ENCODE peak calls at places on chromosomes 12 and 14, in six cellular contexts. Z is AG04450, K is PC-9, W is Calu3, E is GM13976, P is heart left ventricle. X is an unnamed sample.

GRCh38 chr14:38837333-38838048 is 265.5 kb downstream of the SEC23A start:
- DNase-seq in Z (no peak), K (no peak), W (no peak), P (peak), E (no peak), X (no peak)

GRCh38 chr12:23949212-23950010 is at the start of gene SOX5:
- DNase-seq in P (peak), W (no peak), Z (peak), K (no peak), E (no peak), X (no peak)

GRCh38 chr12:89490922-89491321 is 33.7 kb downstream of the GALNT4 start:
- DNase-seq in E (no peak), Z (no peak), P (no peak), W (no peak), K (no peak), X (no peak)

GRCh38 chr12:80892597-80893445 is 44.9 kb downstream of the LIN7A start:
- DNase-seq in E (peak), Z (no peak), P (no peak), W (no peak), K (no peak), X (no peak)

GRCh38 chr12:11658796-11659195 is 9.3 kb downstream of the ETV6 start:
- DNase-seq in W (no peak), K (no peak), Z (no peak), P (no peak), E (no peak), X (no peak)

GRCh38 chr12:48280572-48280971 is 70.1 kb downstream of the ZNF641 start:
- DNase-seq in Z (no peak), E (no peak), K (no peak), P (no peak), W (no peak), X (no peak)

GRCh38 chr12:120994589-120995337 is 16.4 kb downstream of the HNF1A start:
- DNase-seq in K (no peak), E (no peak), P (no peak), Z (no peak), W (no peak), X (no peak)

GRCh38 chr14:51310453-51311074 is 70.5 kb downstream of the TMX1 start:
- DNase-seq in Z (peak), K (no peak), W (no peak), E (no peak), P (no peak), X (no peak)

GRCh38 chr14:50318031-50318626 is 6.0 kb downstream of the DMAC2L start:
- DNase-seq in Z (no peak), P (no peak), K (no peak), W (no peak), E (no peak), X (no peak)

GRCh38 chr12:104535383-104535782 is 78.6 kb downstream of the CHST11 start:
- DNase-seq in K (no peak), W (no peak), Z (peak), P (no peak), E (no peak), X (no peak)

GRCh38 chr14:101077511-101078074 is 174.1 kb upstream of the RTL1 start:
- DNase-seq in P (no peak), W (no peak), E (no peak), K (no peak), Z (no peak), X (no peak)

GRCh38 chr14:53462931-53463778 is 310.0 kb upstream of the DDHD1 start:
- DNase-seq in E (no peak), P (no peak), Z (no peak), W (no peak), K (no peak), X (no peak)

GRCh38 chr12:52050116-52050770 is 999 bp upstream of the NR4A1 start:
- DNase-seq in P (no peak), Z (no peak), K (no peak), E (no peak), W (no peak), X (no peak)

GRCh38 chr12:49131973-49132461 is 822 bp upstream of the TUBA1B start:
- DNase-seq in W (no peak), K (no peak), Z (no peak), E (no peak), P (no peak), X (no peak)

GRCh38 chr12:132494294-132495164 is 4.6 kb downstream of the FBRSL1 start:
- DNase-seq in E (no peak), P (peak), K (peak), Z (no peak), W (peak), X (no peak)

GRCh38 chr12:90938451-90938850 is 16.5 kb downstream of the CCER1 start:
- DNase-seq in W (peak), Z (no peak), E (no peak), P (no peak), K (peak), X (no peak)

GRCh38 chr12:12686925-12687324 is 9.1 kb downstream of the GPR19 start:
- DNase-seq in K (no peak), Z (no peak), E (no peak), W (no peak), P (no peak), X (no peak)

GRCh38 chr14:54711812-54712211 is 144.9 kb downstream of the SAMD4A start:
- DNase-seq in Z (no peak), P (no peak), K (no peak), E (no peak), W (no peak), X (no peak)

GRCh38 chr14:77498984-77499527 is 440 bp upstream of the ISM2 start:
- DNase-seq in W (no peak), K (no peak), P (no peak), E (peak), Z (no peak), X (peak)

GRCh38 chr12:92288533-92288932 is 142.9 kb upstream of the BTG1 start:
- DNase-seq in W (no peak), Z (no peak), E (no peak), P (no peak), K (no peak), X (no peak)

GRCh38 chr12:108382437-108382801 is 43.3 kb upstream of the CMKLR1 start:
- DNase-seq in K (no peak), Z (no peak), P (no peak), E (no peak), W (no peak), X (no peak)

GRCh38 chr12:50111417-50111692 is 681 bp upstream of the COX14 start:
- DNase-seq in P (no peak), E (no peak), K (no peak), Z (no peak), W (no peak), X (no peak)

GRCh38 chr14:44798386-44799242 is 163.1 kb downstream of the KLHL28 start:
- DNase-seq in K (no peak), E (no peak), P (peak), Z (no peak), W (no peak), X (no peak)

GRCh38 chr12:26122681-26123481 is 2.0 kb downstream of the BHLHE41 start:
- DNase-seq in E (peak), W (peak), Z (no peak), K (peak), P (peak), X (peak)

GRCh38 chr14:64772394-64772950 is 68.2 kb downstream of the PLEKHG3 start:
- DNase-seq in W (no peak), K (no peak), Z (no peak), E (no peak), P (no peak), X (no peak)

GRCh38 chr12:7479784-7480183 is 23.8 kb downstream of the CD163 start:
- DNase-seq in P (no peak), Z (no peak), W (no peak), E (no peak), K (no peak), X (no peak)

GRCh38 chr12:5548152-5548933 is 116.4 kb downstream of the NTF3 start:
- DNase-seq in W (no peak), K (no peak), E (no peak), P (no peak), Z (no peak), X (no peak)

GRCh38 chr12:89993632-89994031 is 285.0 kb upstream of the ATP2B1 start:
- DNase-seq in W (no peak), K (no peak), Z (no peak), P (no peak), E (no peak), X (no peak)

GRCh38 chr12:56957229-56958052 is at the start of gene RDH16:
- DNase-seq in Z (no peak), W (no peak), K (peak), E (no peak), P (no peak), X (no peak)

GRCh38 chr12:78431931-78432330 is 432.6 kb upstream of the SYT1 start:
- DNase-seq in E (no peak), K (no peak), P (no peak), W (no peak), Z (no peak), X (no peak)

GRCh38 chr14:100810861-100811461 is 15.0 kb upstream of the MEG3 start:
- DNase-seq in K (no peak), W (no peak), Z (no peak), E (no peak), P (peak), X (no peak)

GRCh38 chr14:50070840-50071548 is 45.4 kb downstream of the VCPKMT start:
- DNase-seq in E (no peak), Z (no peak), W (no peak), P (no peak), K (no peak), X (no peak)

GRCh38 chr12:121784460-121784859 is 9.0 kb downstream of the RHOF start:
- DNase-seq in Z (no peak), P (no peak), E (no peak), W (no peak), K (no peak), X (no peak)

GRCh38 chr12:575948-576612 is 87.2 kb downstream of the NINJ2 start:
- DNase-seq in P (peak), Z (no peak), K (peak), W (peak), E (peak), X (peak)

GRCh38 chr14:53927171-53927570 is 29.5 kb downstream of the BMP4 start:
- DNase-seq in K (no peak), Z (peak), W (no peak), E (no peak), P (no peak), X (no peak)

GRCh38 chr14:78863143-78863542 is 693.0 kb downstream of the NRXN3 start:
- DNase-seq in P (no peak), W (peak), K (peak), Z (no peak), E (peak), X (peak)

DNA sequence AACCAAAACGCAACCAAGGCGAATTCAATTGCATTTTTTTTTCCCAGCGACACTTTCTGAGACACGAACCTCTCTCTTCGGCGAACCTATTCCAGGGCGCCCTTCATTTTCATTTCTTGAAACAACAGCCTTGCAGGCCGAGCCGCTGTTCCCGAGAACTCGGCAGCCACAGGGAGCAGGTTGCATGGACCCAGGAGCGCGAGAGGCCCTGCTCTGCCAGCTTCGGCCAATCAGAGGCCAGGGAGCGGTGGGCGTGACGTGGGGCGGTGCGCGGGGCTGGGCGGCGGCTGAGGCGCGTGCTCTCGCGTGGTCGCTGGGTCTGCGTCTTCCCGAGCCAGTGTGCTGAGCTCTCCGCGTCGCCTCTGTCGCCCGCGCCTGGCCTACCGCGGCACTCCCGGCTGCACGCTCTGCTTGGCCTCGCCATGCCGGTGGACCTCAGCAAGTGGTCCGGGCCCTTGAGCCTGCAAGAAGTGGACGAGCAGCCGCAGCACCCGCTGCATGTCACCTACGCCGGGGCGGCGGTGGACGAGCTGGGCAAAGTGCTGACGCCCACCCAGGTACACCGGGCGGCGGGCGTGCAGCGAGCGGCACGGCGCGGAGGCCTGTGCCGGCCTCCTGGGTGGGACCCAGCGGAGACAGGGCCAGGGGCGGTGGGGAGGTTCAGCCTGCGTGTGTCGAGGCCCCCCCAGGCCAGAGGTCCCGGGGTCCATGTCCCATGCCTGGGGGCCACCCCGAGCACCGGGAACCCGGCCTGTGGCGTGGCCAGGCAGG is at the start of gene PEBP1:
- DNase-seq in Z (peak), W (peak), K (peak), E (peak), P (peak), X (peak)
- TF ChIP-seq CTCF in Z (no peak), W (no peak), K (no peak), E (no peak), P (no peak), X (peak)

GRCh38 chr12:102876883-102877282 is 40.2 kb downstream of the PAH start:
- DNase-seq in W (no peak), Z (no peak), K (no peak), E (no peak), P (no peak), X (no peak)
- TF ChIP-seq CTCF in W (no peak), Z (no peak), K (no peak), E (no peak), P (no peak), X (no peak)

GRCh38 chr12:124096869-124097434 is 123.9 kb downstream of the ZNF664 start:
- DNase-seq in W (no peak), Z (no peak), E (no peak), K (no peak), P (no peak), X (no peak)
- TF ChIP-seq CTCF in W (no peak), Z (no peak), E (no peak), K (no peak), P (no peak), X (no peak)

DNA sequence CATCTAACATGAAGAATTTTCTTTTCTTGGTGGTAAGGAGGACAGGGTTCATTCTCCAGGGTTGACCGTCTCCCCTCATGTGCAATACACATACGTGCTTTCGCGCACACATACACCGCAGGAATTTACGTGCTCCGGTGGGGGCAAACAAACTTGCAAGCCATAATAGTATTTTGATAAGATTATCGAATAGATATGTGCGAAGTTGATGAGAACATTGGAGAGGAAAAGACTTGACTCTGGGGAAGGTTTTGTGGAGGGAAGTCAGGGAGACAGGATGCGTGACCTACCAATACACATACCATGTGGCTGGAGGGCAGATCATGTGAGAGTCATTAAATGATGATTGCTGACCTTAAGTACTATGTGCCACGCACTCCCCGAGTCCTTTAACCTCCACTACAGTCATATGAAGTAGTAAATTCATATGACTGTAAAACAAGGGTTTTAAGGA is 876 bp downstream of the RAD51B start:
- DNase-seq in Z (no peak), W (no peak), E (peak), P (no peak), K (no peak), X (peak)
- TF ChIP-seq CTCF in Z (no peak), W (no peak), E (no peak), P (no peak), K (no peak), X (no peak)

DNA sequence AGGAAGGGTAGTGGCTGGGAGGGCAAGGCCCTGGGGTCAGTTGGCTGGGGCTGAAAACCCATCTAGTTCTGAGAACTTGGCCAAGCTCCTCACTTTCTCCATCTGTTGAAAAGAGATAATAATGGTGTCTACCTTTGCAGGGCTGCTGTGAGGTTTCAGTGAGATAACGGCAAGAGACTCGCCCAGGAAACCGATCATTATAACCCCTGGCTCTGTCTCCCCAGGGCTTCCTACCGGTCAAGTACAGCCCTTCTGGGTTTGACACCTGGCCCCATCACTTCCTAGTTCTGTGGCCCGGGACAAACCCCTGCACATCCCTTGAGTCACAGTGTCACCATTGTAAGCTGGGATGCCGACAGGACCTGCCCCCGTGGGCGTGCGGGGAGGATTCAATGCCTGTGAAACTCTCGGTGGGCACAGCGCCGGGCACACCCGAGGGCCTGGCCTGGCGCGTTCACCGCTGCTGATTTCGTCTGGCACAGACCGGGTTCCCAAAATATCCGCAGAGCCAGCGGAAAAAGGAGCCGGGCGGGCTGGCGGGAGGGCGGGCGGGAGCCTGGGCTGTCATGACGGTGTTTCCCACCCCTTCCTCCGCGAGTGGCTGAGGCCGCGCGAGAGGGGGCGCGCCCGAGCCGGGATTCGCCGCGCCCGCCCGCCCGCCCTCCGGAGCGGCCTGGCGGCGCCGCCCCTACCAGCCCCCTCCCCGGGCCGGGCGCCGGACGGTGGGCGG is 4.5 kb downstream of the KMT5A start:
- DNase-seq in Z (no peak), W (peak), K (peak), E (peak), P (peak), X (peak)
- TF ChIP-seq CTCF in Z (no peak), W (no peak), K (no peak), E (no peak), P (peak), X (no peak)

GRCh38 chr12:99598785-99599184 is 48.8 kb upstream of the GARIN6 start:
- DNase-seq in Z (no peak), E (no peak), W (no peak), K (no peak), P (no peak), X (no peak)
- TF ChIP-seq CTCF in Z (no peak), E (no peak), W (no peak), K (no peak), P (no peak), X (no peak)

GRCh38 chr12:63319936-63320633 is 169.1 kb upstream of the AVPR1A start:
- DNase-seq in P (no peak), Z (no peak), K (no peak), E (no peak), W (no peak), X (no peak)

GRCh38 chr12:63317880-63318279 is 166.9 kb upstream of the AVPR1A start:
- DNase-seq in E (no peak), Z (no peak), W (no peak), P (no peak), K (no peak), X (no peak)

GRCh38 chr12:63318313-63318712 is 167.3 kb upstream of the AVPR1A start:
- DNase-seq in E (no peak), P (no peak), Z (no peak), W (no peak), K (no peak), X (no peak)

GRCh38 chr12:63318933-63319332 is 167.9 kb upstream of the AVPR1A start:
- DNase-seq in P (no peak), E (no peak), Z (no peak), W (no peak), K (no peak), X (no peak)

DNA sequence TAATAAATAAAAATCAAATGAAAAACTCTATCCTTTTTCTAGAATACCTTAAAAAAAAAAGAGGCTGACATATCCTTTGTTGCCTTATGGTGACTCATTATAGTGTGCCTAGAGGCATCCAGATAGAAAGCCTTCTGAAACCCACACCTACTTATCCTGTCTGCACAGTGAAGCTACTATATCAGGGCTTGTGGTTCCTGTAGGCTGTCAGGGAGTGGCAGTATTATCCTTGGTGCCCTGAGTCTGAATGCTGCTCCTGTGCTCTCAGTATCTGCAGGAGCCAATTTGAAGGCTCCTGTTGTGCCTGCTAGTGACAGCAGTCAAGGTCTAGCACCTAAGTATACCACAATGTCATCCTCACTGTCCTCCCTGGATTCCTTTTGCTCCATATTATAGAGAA is 168.4 kb upstream of the AVPR1A start:
- DNase-seq in W (peak), Z (no peak), E (no peak), P (no peak), K (peak), X (no peak)
- TF ChIP-seq CTCF in W (peak), Z (no peak), E (no peak), P (no peak), K (no peak), X (no peak)

X was measured in GM10248.